ENCODE peak calls at places on chromosomes 2 and 18, in four cellular contexts. L is brain microvascular endothelial cell; W is NCI-H460; V is effector memory CD8-positive, alpha-beta T cell. E is an unnamed sample.

GRCh38 chr18:27661320-27662049 is 476.4 kb upstream of the CHST9 start:
- DNase-seq in L (no peak), W (no peak), V (no peak), E (no peak)

GRCh38 chr2:112626604-112627059 is 19.1 kb upstream of the SLC20A1 start:
- DNase-seq in L (no peak), W (peak), V (peak), E (peak)

GRCh38 chr2:121478996-121479735 is 51.5 kb upstream of the RNU4ATAC start:
- DNase-seq in L (no peak), W (no peak), V (no peak), E (no peak)

GRCh38 chr2:118832791-118833715 is 14.4 kb downstream of the EN1 start:
- DNase-seq in L (no peak), W (no peak), V (no peak), E (no peak)

GRCh38 chr2:57965219-57965618 is 81.4 kb upstream of the VRK2 start:
- DNase-seq in L (no peak), W (no peak), V (no peak), E (no peak)

GRCh38 chr2:141699573-141699972 is 431.2 kb downstream of the LRP1B start:
- DNase-seq in L (no peak), W (no peak), V (no peak), E (no peak)

GRCh38 chr2:177295479-177295878 is 31.0 kb upstream of the NFE2L2 start:
- DNase-seq in L (no peak), W (no peak), V (no peak), E (no peak)

GRCh38 chr18:8433323-8433722 is 175.9 kb upstream of the RAB12 start:
- DNase-seq in L (no peak), W (no peak), V (no peak), E (no peak)

GRCh38 chr2:26970244-26970927 is at the start of gene MAPRE3:
- DNase-seq in L (peak), W (peak), V (peak), E (peak)

GRCh38 chr2:128605421-128605820 is 286.8 kb upstream of the HS6ST1 start:
- DNase-seq in L (no peak), W (no peak), V (no peak), E (no peak)

GRCh38 chr2:227374158-227374557 is 4.9 kb downstream of the TM4SF20 start:
- DNase-seq in L (no peak), W (peak), V (peak), E (no peak)

GRCh38 chr2:164826293-164827243 is 15.1 kb downstream of the COBLL1 start:
- DNase-seq in L (no peak), W (peak), V (no peak), E (no peak)

E was measured in HTR-8/SVneo.